ENCODE peak calls at places on chromosomes 7 and 10, in eight cellular contexts. T, L, I, U, E, C, M and P are unnamed samples. For H3K4me1, the result is how much of the 10 kb centered on the place peaks cover.

GRCh38 chr7:79063019-79063698 is 390.3 kb downstream of the MAGI2 start:
- DNase-seq in T (no peak), L (no peak), I (no peak), U (peak), E (no peak), C (no peak), M (no peak), P (no peak)

GRCh38 chr7:79060498-79060897 is 393.0 kb downstream of the MAGI2 start:
- DNase-seq in T (no peak), L (no peak), I (no peak), U (no peak), E (no peak), C (no peak), M (no peak), P (no peak)

GRCh38 chr7:112211348-112211907 is 4.9 kb downstream of the ZNF277 start:
- DNase-seq in T (no peak), L (no peak), I (no peak), U (peak), E (no peak), C (no peak), M (no peak), P (no peak)

GRCh38 chr10:1395025-1395981 is 339.1 kb downstream of the WDR37 start:
- DNase-seq in T (no peak), L (no peak), I (no peak), U (no peak), E (no peak), C (no peak), M (no peak), P (no peak)

GRCh38 chr7:90816511-90817142 is 220.5 kb downstream of the CDK14 start:
- DNase-seq in T (no peak), L (peak), I (peak), U (peak), E (no peak), C (no peak), M (no peak), P (no peak)

GRCh38 chr7:142104550-142105527 is 6.7 kb upstream of the MGAM2 start:
- DNase-seq in T (no peak), L (peak), I (no peak), U (peak), E (no peak), C (no peak), M (no peak), P (no peak)

GRCh38 chr7:27245124-27245797 is 2.7 kb downstream of the EVX1 start:
- DNase-seq in T (no peak), L (no peak), I (peak), U (no peak), E (no peak), C (no peak), M (no peak), P (no peak)

GRCh38 chr7:42197391-42197790 is 39.6 kb downstream of the GLI3 start:
- DNase-seq in T (no peak), L (no peak), I (no peak), U (no peak), E (no peak), C (no peak), M (no peak), P (no peak)

GRCh38 chr7:84258628-84259027 is 64.0 kb upstream of the SEMA3A start:
- DNase-seq in T (no peak), L (peak), I (no peak), U (peak), E (no peak), C (no peak), M (no peak), P (no peak)

GRCh38 chr7:135757719-135758411 is 9.3 kb upstream of the FAM180A start:
- DNase-seq in T (peak), L (peak), I (no peak), U (peak), E (no peak), C (no peak), M (no peak), P (no peak)

GRCh38 chr7:35420657-35421056 is 166.8 kb upstream of the TBX20 start:
- DNase-seq in T (no peak), L (no peak), I (no peak), U (no peak), E (no peak), C (no peak), M (no peak), P (no peak)

GRCh38 chr10:13956826-13957225 is 370.1 kb downstream of the PRPF18 start:
- DNase-seq in T (peak), L (no peak), I (peak), U (peak), E (no peak), C (no peak), M (no peak), P (no peak)

GRCh38 chr10:11181996-11182395 is 164.3 kb downstream of the CELF2 start:
- DNase-seq in T (peak), L (no peak), I (no peak), U (peak), E (no peak), C (no peak), M (no peak), P (no peak)

GRCh38 chr7:28688651-28689050 is 269.5 kb downstream of the TRIL start:
- DNase-seq in T (no peak), L (peak), I (no peak), U (peak), E (no peak), C (no peak), M (no peak), P (no peak)

GRCh38 chr10:118045842-118046490 is 775 bp downstream of the RAB11FIP2 start:
- DNase-seq in T (no peak), L (peak), I (peak), U (peak), E (peak), C (no peak), M (peak), P (no peak)

GRCh38 chr7:35823440-35823839 is 22.6 kb downstream of the SEPTIN7 start:
- DNase-seq in T (no peak), L (no peak), I (no peak), U (no peak), E (no peak), C (no peak), M (no peak), P (no peak)

GRCh38 chr10:6721964-6722615 is 142.0 kb upstream of the PRKCQ start:
- DNase-seq in T (no peak), L (peak), I (no peak), U (peak), E (no peak), C (no peak), M (no peak), P (no peak)

GRCh38 chr7:152735443-152736004 is 24.0 kb upstream of the ACTR3B start:
- DNase-seq in T (no peak), L (no peak), I (no peak), U (no peak), E (peak), C (no peak), M (no peak), P (no peak)

GRCh38 chr10:91643700-91644099 is 10.8 kb upstream of the PPP1R3C start:
- DNase-seq in T (no peak), L (peak), I (peak), U (no peak), E (peak), C (no peak), M (no peak), P (no peak)

GRCh38 chr7:106180721-106181120 is 68.6 kb upstream of the SYPL1 start:
- DNase-seq in T (no peak), L (no peak), I (peak), U (no peak), E (no peak), C (no peak), M (no peak), P (no peak)

GRCh38 chr10:43296320-43296719 is 29.5 kb upstream of the RASGEF1A start:
- DNase-seq in T (no peak), L (no peak), I (no peak), U (no peak), E (no peak), C (no peak), M (no peak), P (no peak)

GRCh38 chr7:106595922-106596321 is 65.0 kb downstream of the CCDC71L start:
- DNase-seq in T (no peak), L (no peak), I (no peak), U (no peak), E (no peak), C (no peak), M (no peak), P (no peak)

GRCh38 chr7:82625377-82625776 is 181.8 kb upstream of the CACNA2D1 start:
- DNase-seq in T (no peak), L (no peak), I (peak), U (no peak), E (no peak), C (no peak), M (no peak), P (no peak)

GRCh38 chr7:99876491-99876890 is 342 bp downstream of the OR2AE1 start:
- DNase-seq in T (no peak), L (no peak), I (no peak), U (no peak), E (no peak), C (no peak), M (no peak), P (no peak)

GRCh38 chr7:152762056-152762455 is 2.5 kb downstream of the ACTR3B start:
- DNase-seq in T (no peak), L (peak), I (no peak), U (peak), E (no peak), C (no peak), M (no peak), P (no peak)

GRCh38 chr7:95845007-95845406 is 72.7 kb downstream of the DYNC1I1 start:
- DNase-seq in T (no peak), L (no peak), I (no peak), U (peak), E (no peak), C (no peak), M (no peak), P (no peak)

GRCh38 chr7:123265853-123266252 is 66.1 kb upstream of the SLC13A1 start:
- DNase-seq in T (no peak), L (peak), I (no peak), U (no peak), E (no peak), C (no peak), M (no peak), P (no peak)

GRCh38 chr10:6894405-6894804 is 314.3 kb upstream of the PRKCQ start:
- DNase-seq in T (no peak), L (no peak), I (no peak), U (no peak), E (no peak), C (no peak), M (no peak), P (no peak)

GRCh38 chr10:73586583-73586984 is 4.6 kb downstream of the USP54 start:
- DNase-seq in T (no peak), L (peak), I (no peak), U (peak), E (no peak), C (no peak), M (no peak), P (no peak)

GRCh38 chr10:52679117-52679516 is 93.5 kb downstream of the MBL2 start:
- DNase-seq in T (no peak), L (no peak), I (no peak), U (no peak), E (no peak), C (no peak), M (no peak), P (no peak)

GRCh38 chr10:4786043-4786839 is 39.8 kb upstream of the AKR1E2 start:
- DNase-seq in T (no peak), L (no peak), I (no peak), U (no peak), E (no peak), C (no peak), M (no peak), P (no peak)

GRCh38 chr7:48427671-48428070 is 256.4 kb downstream of the ABCA13 start:
- DNase-seq in T (no peak), L (peak), I (no peak), U (peak), E (no peak), C (no peak), M (no peak), P (no peak)

GRCh38 chr10:113310317-113310716 is 242.5 kb upstream of the HABP2 start:
- DNase-seq in T (no peak), L (no peak), I (no peak), U (no peak), E (no peak), C (no peak), M (no peak), P (no peak)

GRCh38 chr10:67884842-67885680 is 605 bp downstream of the SIRT1 start:
- DNase-seq in T (peak), L (peak), I (peak), U (peak), E (peak), C (peak), M (peak), P (peak)

DNA sequence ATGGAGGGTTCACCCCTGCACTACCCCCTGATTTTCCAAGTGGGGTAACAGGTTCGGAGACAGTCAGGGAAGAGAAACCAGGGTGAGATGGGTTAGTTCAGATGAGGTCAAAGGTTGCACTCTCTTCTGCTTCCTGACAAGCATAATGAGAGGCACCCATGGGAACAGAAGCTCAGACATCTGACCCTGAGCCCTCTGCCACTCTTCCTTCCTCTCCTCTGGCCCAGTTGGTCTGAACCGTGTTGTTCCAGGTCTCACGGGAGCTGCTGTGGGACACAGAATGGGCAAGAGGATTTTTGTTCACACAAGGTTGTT is 38.4 kb downstream of the DNAJB12 start:
- DNase-seq in T (no peak), L (no peak), I (no peak), U (no peak), E (no peak), C (no peak), M (no peak), P (no peak)
- H3K4me1 ChIP-seq in T (half or more), L (half or more), I (under half), U (under half), E (under half), C (half or more), M (under half), P (half or more)

DNA sequence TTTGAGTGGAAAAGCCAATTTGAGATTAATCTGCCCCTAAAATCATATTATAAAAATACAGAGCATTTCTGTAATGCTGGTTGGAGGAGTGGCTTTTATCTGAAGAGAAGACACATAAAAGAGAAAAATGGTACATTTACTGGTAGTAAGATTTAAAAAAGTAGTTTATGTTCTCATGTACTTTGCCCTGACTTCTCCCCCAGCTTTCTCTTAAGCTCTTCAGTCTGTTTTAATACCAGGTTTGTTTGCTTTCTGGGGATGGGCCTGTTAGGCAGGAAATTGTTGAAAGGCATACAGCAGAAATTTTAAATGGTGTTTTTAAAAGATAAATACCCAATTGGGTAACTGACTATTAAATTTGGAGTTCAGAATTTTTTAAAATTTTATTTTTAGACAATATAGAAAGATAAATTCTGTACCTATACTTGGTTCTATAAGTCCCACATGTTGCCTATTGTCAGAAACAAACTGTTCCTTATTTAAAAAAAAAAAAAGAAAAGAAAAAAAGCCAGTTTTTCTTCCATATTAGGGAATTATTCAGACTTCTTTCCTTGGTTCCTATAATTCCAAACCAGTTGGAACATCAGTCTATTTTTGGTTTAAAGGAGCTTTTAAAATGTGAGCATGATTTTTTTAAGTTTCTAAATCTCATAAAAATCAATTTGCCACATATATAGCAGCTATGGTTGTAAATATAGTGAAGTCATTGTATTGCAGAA is 136.6 kb downstream of the ARID5B start:
- DNase-seq in T (no peak), L (no peak), I (no peak), U (no peak), E (no peak), C (no peak), M (no peak), P (no peak)
- H3K4me1 ChIP-seq in T (under half), L (under half), I (under half), U (half or more), E (under half), C (under half), M (under half), P (half or more)

GRCh38 chr10:96267234-96267705 is 4.1 kb downstream of the BLNK start:
- DNase-seq in T (no peak), L (peak), I (peak), U (no peak), E (no peak), C (no peak), M (no peak), P (no peak)

GRCh38 chr10:96263684-96264083 is 7.7 kb downstream of the BLNK start:
- DNase-seq in T (no peak), L (no peak), I (no peak), U (no peak), E (no peak), C (no peak), M (no peak), P (no peak)

GRCh38 chr10:96264938-96265337 is 6.4 kb downstream of the BLNK start:
- DNase-seq in T (no peak), L (no peak), I (no peak), U (no peak), E (no peak), C (no peak), M (no peak), P (no peak)

GRCh38 chr10:96268341-96268909 is 2.9 kb downstream of the BLNK start:
- DNase-seq in T (no peak), L (no peak), I (no peak), U (no peak), E (no peak), C (no peak), M (no peak), P (no peak)

GRCh38 chr10:96266118-96266770 is 5.1 kb downstream of the BLNK start:
- DNase-seq in T (no peak), L (no peak), I (no peak), U (no peak), E (no peak), C (no peak), M (no peak), P (no peak)
- H3K4me1 ChIP-seq in T (under half), L (under half), I (under half), U (under half), E (under half), C (under half), M (under half), P (under half)

GRCh38 chr10:49139866-49140195 is 6.0 kb upstream of the FAM170B start:
- DNase-seq in T (no peak), L (peak), I (no peak), U (peak), E (no peak), C (no peak), M (no peak), P (no peak)
- H3K4me1 ChIP-seq in T (under half), L (under half), I (under half), U (half or more), E (under half), C (under half), M (under half), P (under half)

DNA sequence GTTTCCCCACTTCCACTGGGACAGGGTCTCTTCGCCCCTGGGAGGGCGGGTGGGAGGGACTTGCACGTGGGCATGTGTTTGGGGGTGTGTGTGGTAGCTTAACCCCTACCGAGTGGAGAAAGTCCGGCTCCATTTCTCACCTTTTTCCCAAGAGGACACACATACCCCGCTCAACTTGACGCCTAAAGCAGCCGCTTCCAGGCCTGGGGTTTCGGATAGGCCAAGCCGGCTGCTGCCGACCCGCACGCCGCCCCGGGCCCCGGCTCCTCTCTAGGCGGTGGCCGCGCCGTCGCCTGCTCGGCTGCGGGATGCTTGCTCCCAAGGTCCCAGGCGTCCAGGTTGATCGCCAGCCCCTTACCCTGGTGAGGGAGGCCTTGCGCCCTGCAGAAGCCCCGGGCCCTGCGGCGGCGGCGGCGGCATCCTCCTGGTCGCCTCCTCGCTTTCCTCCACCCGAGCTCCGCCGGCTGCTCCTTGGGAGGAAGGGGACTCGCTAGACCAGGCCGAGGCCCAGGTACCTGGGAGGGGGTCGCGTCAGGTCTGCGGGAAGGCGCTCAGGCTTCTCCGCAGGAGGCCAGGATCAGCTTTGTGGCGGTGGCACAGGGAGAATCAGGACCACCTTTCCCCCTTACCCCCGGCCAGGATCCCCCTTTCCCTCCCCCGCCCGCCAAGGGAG is 3.2 kb upstream of the GATA3 start:
- DNase-seq in T (no peak), L (peak), I (peak), U (no peak), E (no peak), C (no peak), M (no peak), P (no peak)
- H3K4me1 ChIP-seq in T (half or more), L (under half), I (under half), U (under half), E (under half), C (under half), M (under half), P (under half)

GRCh38 chr7:4730276-4730675 is 45.1 kb upstream of the AP5Z1 start:
- DNase-seq in T (no peak), L (no peak), I (no peak), U (no peak), E (no peak), C (no peak), M (no peak), P (no peak)

GRCh38 chr7:4729266-4729665 is 46.2 kb upstream of the AP5Z1 start:
- DNase-seq in T (no peak), L (no peak), I (no peak), U (no peak), E (no peak), C (no peak), M (no peak), P (no peak)

GRCh38 chr7:4726568-4726967 is 44.5 kb downstream of the FOXK1 start:
- DNase-seq in T (no peak), L (no peak), I (no peak), U (no peak), E (no peak), C (no peak), M (no peak), P (no peak)

GRCh38 chr7:4726051-4726450 is 44.0 kb downstream of the FOXK1 start:
- DNase-seq in T (no peak), L (no peak), I (no peak), U (peak), E (no peak), C (no peak), M (no peak), P (no peak)

DNA sequence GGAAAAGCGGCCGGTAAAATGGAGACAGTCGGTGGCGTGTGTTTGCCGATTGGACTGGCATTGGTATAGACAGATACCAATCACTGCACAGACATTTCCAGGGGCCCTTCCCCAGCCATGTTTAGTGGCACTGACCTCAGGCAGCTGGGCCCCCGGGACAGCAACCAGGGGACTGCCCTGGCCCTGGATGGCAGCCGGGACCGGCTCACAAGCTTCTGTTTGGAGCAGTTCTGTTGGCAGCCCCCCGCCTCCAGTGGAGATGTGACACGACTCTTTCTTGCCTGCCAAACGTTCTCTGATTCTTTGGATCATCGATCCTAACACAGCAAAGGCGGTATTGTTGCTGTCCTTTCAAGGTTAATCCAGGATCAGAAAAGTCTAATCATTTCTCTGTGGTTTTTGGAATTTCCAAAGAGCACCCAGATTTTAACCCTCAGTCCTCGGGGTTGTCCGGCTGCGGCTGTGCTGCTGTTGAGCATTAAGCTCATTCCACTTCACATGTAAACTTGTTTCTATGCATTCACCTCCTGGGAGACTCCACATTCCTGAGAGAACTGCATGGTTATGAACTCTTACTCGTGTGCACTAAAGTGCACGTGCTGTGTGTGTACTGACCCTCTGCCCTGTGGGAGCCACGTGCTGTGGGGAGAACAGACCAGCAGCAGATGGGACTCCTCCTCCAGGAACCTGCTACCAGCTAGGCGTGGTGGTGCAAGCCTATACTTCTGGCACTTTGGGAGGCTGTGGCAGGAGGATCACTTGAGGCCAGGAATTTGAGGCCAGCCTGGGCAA is 46.0 kb downstream of the FOXK1 start:
- DNase-seq in T (no peak), L (no peak), I (no peak), U (no peak), E (no peak), C (no peak), M (no peak), P (no peak)
- H3K4me1 ChIP-seq in T (half or more), L (under half), I (under half), U (under half), E (under half), C (under half), M (under half), P (under half)